ENCODE peak calls at places on chromosomes 3 and 15, in seven cellular contexts. One of them, this sample, is unnamed.

GRCh38 chr3:150333482-150333881 is 74.6 kb upstream of the TSC22D2 start:
- DNase-seq in neuronal stem cell: no peak
- DNase-seq in mesendoderm: peak; percentile 86
- DNase-seq in H9: no peak
- DNase-seq in H1: no peak
- DNase-seq in mesenchymal stem cell: no peak
- DNase-seq in IMR-90: no peak
- DNase-seq in this sample: no peak

GRCh38 chr15:43370310-43370974 is 401 bp downstream of the ZSCAN29 start:
- DNase-seq in mesendoderm: peak; percentile 59
- DNase-seq in IMR-90: peak; percentile 47
- DNase-seq in H9: peak; percentile 44
- DNase-seq in H1: no peak
- DNase-seq in neuronal stem cell: peak; percentile 37
- DNase-seq in mesenchymal stem cell: peak; percentile 72
- DNase-seq in this sample: no peak

GRCh38 chr3:51502562-51502910 is 2.7 kb upstream of the DCAF1 start:
- DNase-seq in mesendoderm: peak; percentile 22
- DNase-seq in H1: no peak
- DNase-seq in H9: no peak
- DNase-seq in mesenchymal stem cell: no peak
- DNase-seq in neuronal stem cell: no peak
- DNase-seq in IMR-90: no peak
- DNase-seq in this sample: no peak

GRCh38 chr3:108602249-108602934 is 12.9 kb downstream of the DZIP3 start:
- DNase-seq in H1: no peak
- DNase-seq in IMR-90: no peak
- DNase-seq in H9: no peak
- DNase-seq in mesenchymal stem cell: no peak
- DNase-seq in neuronal stem cell: no peak
- DNase-seq in mesendoderm: peak; percentile 80
- DNase-seq in this sample: no peak

GRCh38 chr3:52291508-52292181 is 4.0 kb downstream of the GLYCTK start:
- DNase-seq in neuronal stem cell: no peak
- DNase-seq in mesenchymal stem cell: peak; percentile 29
- DNase-seq in H1: peak; percentile 80
- DNase-seq in H9: no peak
- DNase-seq in mesendoderm: no peak
- DNase-seq in IMR-90: no peak
- DNase-seq in this sample: no peak

GRCh38 chr15:66515901-66516322 is 10.8 kb downstream of the ZWILCH start:
- DNase-seq in IMR-90: no peak
- DNase-seq in mesenchymal stem cell: no peak
- DNase-seq in H9: no peak
- DNase-seq in neuronal stem cell: no peak
- DNase-seq in mesendoderm: peak; percentile 67
- DNase-seq in H1: no peak
- DNase-seq in this sample: no peak

GRCh38 chr15:84921121-84921520 is 36.7 kb downstream of the SLC28A1 start:
- DNase-seq in neuronal stem cell: no peak
- DNase-seq in H1: no peak
- DNase-seq in IMR-90: peak; percentile 9
- DNase-seq in mesendoderm: no peak
- DNase-seq in H9: no peak
- DNase-seq in mesenchymal stem cell: no peak
- DNase-seq in this sample: no peak

GRCh38 chr3:63076357-63076756 is 201.1 kb upstream of the CADPS start:
- DNase-seq in mesenchymal stem cell: no peak
- DNase-seq in H9: no peak
- DNase-seq in IMR-90: no peak
- DNase-seq in mesendoderm: no peak
- DNase-seq in neuronal stem cell: no peak
- DNase-seq in H1: no peak
- DNase-seq in this sample: no peak

GRCh38 chr3:178117641-178118040 is 418.6 kb upstream of the KCNMB2 start:
- DNase-seq in H9: no peak
- DNase-seq in neuronal stem cell: no peak
- DNase-seq in mesenchymal stem cell: peak; percentile 6
- DNase-seq in H1: no peak
- DNase-seq in mesendoderm: no peak
- DNase-seq in IMR-90: peak; percentile 16
- DNase-seq in this sample: no peak

GRCh38 chr3:186971578-186971977 is 41.3 kb downstream of the ST6GAL1 start:
- DNase-seq in mesendoderm: no peak
- DNase-seq in H9: no peak
- DNase-seq in neuronal stem cell: no peak
- DNase-seq in IMR-90: no peak
- DNase-seq in H1: no peak
- DNase-seq in mesenchymal stem cell: no peak
- DNase-seq in this sample: no peak

GRCh38 chr3:141271279-141272033 is 39.8 kb downstream of the PXYLP1 start:
- DNase-seq in neuronal stem cell: no peak
- DNase-seq in IMR-90: no peak
- DNase-seq in H9: no peak
- DNase-seq in mesenchymal stem cell: no peak
- DNase-seq in H1: no peak
- DNase-seq in mesendoderm: no peak
- DNase-seq in this sample: no peak

GRCh38 chr15:42582569-42583235 is 7.3 kb downstream of the STARD9 start:
- DNase-seq in mesenchymal stem cell: no peak
- DNase-seq in IMR-90: no peak
- DNase-seq in neuronal stem cell: no peak
- DNase-seq in H1: no peak
- DNase-seq in H9: no peak
- DNase-seq in mesendoderm: no peak
- DNase-seq in this sample: no peak

GRCh38 chr15:38253448-38253847 is 812 bp downstream of the SPRED1 start:
- DNase-seq in mesendoderm: peak; percentile 70
- DNase-seq in mesenchymal stem cell: peak; percentile 58
- DNase-seq in H9: no peak
- DNase-seq in IMR-90: peak; percentile 75
- DNase-seq in neuronal stem cell: peak; percentile 29
- DNase-seq in H1: no peak
- DNase-seq in this sample: no peak

GRCh38 chr15:86336051-86336788 is 256.5 kb downstream of the AGBL1 start:
- DNase-seq in mesendoderm: no peak
- DNase-seq in mesenchymal stem cell: peak; percentile 50
- DNase-seq in IMR-90: no peak
- DNase-seq in H9: no peak
- DNase-seq in neuronal stem cell: no peak
- DNase-seq in H1: no peak
- DNase-seq in this sample: no peak

GRCh38 chr3:190339130-190339529 is 16.9 kb upstream of the CLDN1 start:
- DNase-seq in H9: no peak
- DNase-seq in mesenchymal stem cell: peak; percentile 86
- DNase-seq in neuronal stem cell: no peak
- DNase-seq in mesendoderm: peak; percentile 34
- DNase-seq in IMR-90: peak; percentile 83
- DNase-seq in H1: no peak
- DNase-seq in this sample: peak; percentile 31

GRCh38 chr3:68007621-68008226 is 353.3 kb upstream of the SUCLG2 start:
- DNase-seq in neuronal stem cell: peak; percentile 48
- DNase-seq in mesenchymal stem cell: no peak
- DNase-seq in H1: peak; percentile 73
- DNase-seq in mesendoderm: peak; percentile 55
- DNase-seq in H9: peak; percentile 69
- DNase-seq in IMR-90: no peak
- DNase-seq in this sample: no peak

GRCh38 chr3:111472556-111472955 is 69.4 kb upstream of the CD96 start:
- DNase-seq in H9: no peak
- DNase-seq in IMR-90: no peak
- DNase-seq in H1: no peak
- DNase-seq in neuronal stem cell: no peak
- DNase-seq in mesendoderm: peak; percentile 9
- DNase-seq in mesenchymal stem cell: no peak
- DNase-seq in this sample: peak; percentile 82

GRCh38 chr3:41202834-41203345 is 3.6 kb downstream of the CTNNB1 start:
- DNase-seq in H1: no peak
- DNase-seq in mesenchymal stem cell: peak; percentile 78
- DNase-seq in IMR-90: peak; percentile 61
- DNase-seq in H9: no peak
- DNase-seq in neuronal stem cell: no peak
- DNase-seq in mesendoderm: peak; percentile 84
- DNase-seq in this sample: peak; percentile 25

GRCh38 chr3:20561166-20561565 is 375.2 kb upstream of the SGO1 start:
- DNase-seq in IMR-90: no peak
- DNase-seq in mesenchymal stem cell: no peak
- DNase-seq in mesendoderm: no peak
- DNase-seq in H1: no peak
- DNase-seq in H9: no peak
- DNase-seq in neuronal stem cell: no peak
- DNase-seq in this sample: no peak

GRCh38 chr3:20563236-20563635 is 377.2 kb upstream of the SGO1 start:
- DNase-seq in H9: no peak
- DNase-seq in mesenchymal stem cell: no peak
- DNase-seq in mesendoderm: no peak
- DNase-seq in H1: no peak
- DNase-seq in IMR-90: no peak
- DNase-seq in neuronal stem cell: no peak
- DNase-seq in this sample: no peak

GRCh38 chr3:20564966-20565365 is 379.0 kb upstream of the SGO1 start:
- DNase-seq in IMR-90: no peak
- DNase-seq in neuronal stem cell: no peak
- DNase-seq in mesendoderm: no peak
- DNase-seq in H9: no peak
- DNase-seq in H1: no peak
- DNase-seq in mesenchymal stem cell: no peak
- DNase-seq in this sample: no peak

GRCh38 chr3:20569310-20569709 is 383.3 kb upstream of the SGO1 start:
- DNase-seq in mesenchymal stem cell: no peak
- DNase-seq in neuronal stem cell: no peak
- DNase-seq in mesendoderm: no peak
- DNase-seq in H1: no peak
- DNase-seq in H9: no peak
- DNase-seq in IMR-90: no peak
- DNase-seq in this sample: no peak

DNA sequence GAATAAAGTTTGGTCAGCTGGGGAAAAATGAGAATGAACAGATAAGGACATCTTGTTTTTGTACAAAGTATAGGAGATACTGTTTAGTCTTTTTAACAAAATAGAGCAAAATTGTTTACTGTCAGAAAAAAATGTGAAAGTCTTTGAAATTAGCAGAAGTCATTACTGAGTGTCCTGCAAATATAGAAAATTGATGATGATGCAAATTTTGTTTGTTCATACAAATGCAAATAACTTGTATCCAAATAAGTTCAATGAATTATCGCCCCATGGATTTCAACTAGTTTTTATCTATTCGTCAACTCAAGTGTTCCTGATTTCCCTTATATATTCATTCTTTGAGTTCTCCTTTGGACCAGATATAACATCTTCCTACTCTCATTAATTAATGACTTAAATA is 378.0 kb upstream of the SGO1 start:
- DNase-seq in H1: no peak
- DNase-seq in mesendoderm: no peak
- DNase-seq in IMR-90: no peak
- DNase-seq in neuronal stem cell: no peak
- DNase-seq in mesenchymal stem cell: no peak
- DNase-seq in H9: no peak
- DNase-seq in this sample: no peak
- H2AK5ac ChIP-seq in H1: no peak overlapping the region
- H2AK5ac ChIP-seq in mesendoderm: no peak overlapping the region
- H2AK5ac ChIP-seq in IMR-90: no peak overlapping the region
- H2AK5ac ChIP-seq in neuronal stem cell: no peak overlapping the region
- H2AK5ac ChIP-seq in mesenchymal stem cell: no peak overlapping the region
- H2AK5ac ChIP-seq in H9: no peak overlapping the region
- H2AK5ac ChIP-seq in this sample: no peak overlapping the region

DNA sequence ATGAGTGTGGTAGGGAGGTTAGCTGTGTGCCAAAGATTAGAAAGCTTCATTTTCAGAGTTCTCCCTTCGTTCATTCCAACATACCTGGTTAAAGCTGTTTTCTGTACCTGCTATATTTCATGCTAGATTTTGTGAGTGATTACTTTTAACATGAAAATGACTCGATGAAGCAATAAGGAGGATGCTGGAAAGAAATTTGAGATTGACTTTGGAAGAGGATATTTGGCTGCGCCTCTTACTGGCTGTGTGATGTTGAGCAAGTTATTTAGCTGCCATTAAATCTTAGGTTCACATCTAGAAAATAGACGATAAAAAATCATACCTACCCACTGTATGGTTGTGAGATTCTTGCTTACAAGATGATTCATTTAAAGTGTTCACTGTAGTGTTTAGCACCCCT is 288.7 kb downstream of the ZIC4 start:
- DNase-seq in IMR-90: no peak
- DNase-seq in H9: no peak
- DNase-seq in H1: no peak
- DNase-seq in neuronal stem cell: no peak
- DNase-seq in mesendoderm: no peak
- DNase-seq in mesenchymal stem cell: no peak
- DNase-seq in this sample: no peak
- H2AK5ac ChIP-seq in IMR-90: no peak overlapping the region
- H2AK5ac ChIP-seq in H9: no peak overlapping the region
- H2AK5ac ChIP-seq in H1: no peak overlapping the region
- H2AK5ac ChIP-seq in neuronal stem cell: no peak overlapping the region
- H2AK5ac ChIP-seq in mesendoderm: no peak overlapping the region
- H2AK5ac ChIP-seq in mesenchymal stem cell: no peak overlapping the region
- H2AK5ac ChIP-seq in this sample: no peak overlapping the region

DNA sequence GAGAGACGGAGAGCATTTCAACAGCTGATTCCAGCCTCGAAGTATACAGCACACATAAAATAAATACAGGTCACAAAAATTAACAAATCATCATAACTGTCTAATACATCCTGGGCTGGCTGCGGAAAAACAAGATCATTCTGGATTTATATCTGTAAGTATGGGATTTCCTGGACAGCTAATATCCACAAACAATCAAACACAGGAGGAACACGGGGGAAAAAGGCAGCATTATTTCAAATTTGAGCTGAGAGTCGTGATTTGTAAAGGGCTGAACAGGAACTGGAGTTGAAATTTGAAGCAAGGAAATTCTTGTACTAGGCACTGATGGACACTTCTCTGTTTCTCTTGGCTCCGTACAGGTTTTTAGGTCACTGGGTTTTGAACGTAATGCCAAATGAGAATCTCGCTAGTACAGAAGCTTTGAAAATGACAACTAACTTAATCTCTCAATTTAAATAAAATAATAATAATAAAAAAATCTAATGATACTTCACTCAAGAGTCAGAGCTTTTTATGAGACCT is 577.7 kb downstream of the FOXP1 start:
- DNase-seq in H9: no peak
- DNase-seq in neuronal stem cell: no peak
- DNase-seq in mesendoderm: no peak
- DNase-seq in H1: no peak
- DNase-seq in mesenchymal stem cell: no peak
- DNase-seq in IMR-90: no peak
- DNase-seq in this sample: no peak
- H2AK5ac ChIP-seq in H9: no peak overlapping the region
- H2AK5ac ChIP-seq in neuronal stem cell: no peak overlapping the region
- H2AK5ac ChIP-seq in mesendoderm: no peak overlapping the region
- H2AK5ac ChIP-seq in H1: no peak overlapping the region
- H2AK5ac ChIP-seq in mesenchymal stem cell: no peak overlapping the region
- H2AK5ac ChIP-seq in IMR-90: no peak overlapping the region
- H2AK5ac ChIP-seq in this sample: no peak overlapping the region

DNA sequence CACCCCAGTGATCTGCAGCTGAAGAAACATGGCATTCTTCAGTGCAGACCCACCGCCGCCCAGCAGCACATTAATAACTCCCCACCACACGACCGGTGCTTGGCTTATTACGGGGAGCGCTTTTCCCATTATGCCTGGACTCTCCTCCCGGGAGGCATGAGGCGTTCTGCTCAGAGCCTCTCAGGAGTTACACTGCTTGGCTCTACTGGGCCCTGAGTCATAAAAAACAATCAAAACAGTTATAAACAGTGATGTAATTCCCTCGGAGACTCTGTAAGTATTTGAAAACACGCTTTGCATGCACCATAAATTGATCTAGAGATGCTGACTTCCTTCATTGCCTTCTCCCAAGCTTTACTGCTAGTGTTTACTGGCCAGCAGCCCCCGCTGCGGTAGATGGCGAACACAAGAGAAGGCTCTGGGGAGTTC is 77.1 kb upstream of the SNRPA1 start:
- DNase-seq in mesenchymal stem cell: peak; percentile 76
- DNase-seq in IMR-90: peak; percentile 64
- DNase-seq in H9: no peak
- DNase-seq in mesendoderm: no peak
- DNase-seq in H1: no peak
- DNase-seq in neuronal stem cell: no peak
- DNase-seq in this sample: no peak
- H2AK5ac ChIP-seq in mesenchymal stem cell: no peak overlapping the region
- H2AK5ac ChIP-seq in IMR-90: no peak overlapping the region
- H2AK5ac ChIP-seq in H9: no peak overlapping the region
- H2AK5ac ChIP-seq in mesendoderm: no peak overlapping the region
- H2AK5ac ChIP-seq in H1: no peak overlapping the region
- H2AK5ac ChIP-seq in neuronal stem cell: peak overlapping the region; percentile 62
- H2AK5ac ChIP-seq in this sample: no peak overlapping the region

This sample was measured in trophoblast cell.